ENCODE peak calls at places on chromosomes 6 and 20, in eight cellular contexts. M, J, P, A, E, X, L and R are unnamed samples.

GRCh38 chr20:32333181-32333987 is 24.7 kb upstream of the ASXL1 start:
- DNase-seq in M (peak; percentile 81), J (peak; percentile 25), P (no peak), A (peak; percentile 26), E (no peak), X (no peak), L (no peak), R (no peak)

GRCh38 chr20:43383026-43383795 is 74.5 kb upstream of the SRSF6 start:
- DNase-seq in M (no peak), J (no peak), P (no peak), A (no peak), E (no peak), X (no peak), L (no peak), R (no peak)

GRCh38 chr6:131628726-131629125 is 684 bp upstream of the MED23 start:
- DNase-seq in M (no peak), J (no peak), P (no peak), A (no peak), E (no peak), X (no peak), L (no peak), R (no peak)

GRCh38 chr6:84172080-84172479 is 55.4 kb downstream of the CEP162 start:
- DNase-seq in M (no peak), J (no peak), P (no peak), A (no peak), E (no peak), X (no peak), L (no peak), R (no peak)

GRCh38 chr20:44219287-44219686 is 8.7 kb upstream of the OSER1 start:
- DNase-seq in M (no peak), J (no peak), P (no peak), A (no peak), E (no peak), X (no peak), L (peak; percentile 56), R (no peak)

GRCh38 chr20:19802492-19803158 is 44.6 kb downstream of the RIN2 start:
- DNase-seq in M (no peak), J (peak; percentile 32), P (no peak), A (no peak), E (no peak), X (no peak), L (no peak), R (no peak)

GRCh38 chr6:129657433-129657832 is 52.5 kb downstream of the ARHGAP18 start:
- DNase-seq in M (no peak), J (no peak), P (no peak), A (no peak), E (no peak), X (no peak), L (no peak), R (no peak)

GRCh38 chr20:51428451-51429143 is 113.9 kb downstream of the NFATC2 start:
- DNase-seq in M (no peak), J (no peak), P (no peak), A (no peak), E (peak; percentile 20), X (no peak), L (no peak), R (no peak)

GRCh38 chr20:54340206-54340605 is 132.3 kb downstream of the PFDN4 start:
- DNase-seq in M (no peak), J (no peak), P (no peak), A (no peak), E (no peak), X (no peak), L (no peak), R (no peak)

GRCh38 chr6:149084026-149084425 is 233.5 kb upstream of the TAB2 start:
- DNase-seq in M (no peak), J (no peak), P (no peak), A (no peak), E (no peak), X (no peak), L (no peak), R (no peak)

GRCh38 chr20:7903429-7903828 is 36.8 kb downstream of the HAO1 start:
- DNase-seq in M (no peak), J (no peak), P (no peak), A (no peak), E (no peak), X (no peak), L (no peak), R (no peak)

GRCh38 chr6:37033255-37033654 is 27.8 kb downstream of the FGD2 start:
- DNase-seq in M (no peak), J (no peak), P (no peak), A (no peak), E (no peak), X (no peak), L (no peak), R (peak; percentile 46)

GRCh38 chr6:121309768-121310473 is 24.4 kb downstream of the TBC1D32 start:
- DNase-seq in M (no peak), J (no peak), P (no peak), A (no peak), E (no peak), X (no peak), L (no peak), R (no peak)

GRCh38 chr20:1949711-1950110 is 44.1 kb downstream of the PDYN start:
- DNase-seq in M (no peak), J (no peak), P (no peak), A (no peak), E (no peak), X (no peak), L (no peak), R (no peak)

GRCh38 chr6:24140572-24140971 is 14.6 kb downstream of the NRSN1 start:
- DNase-seq in M (no peak), J (no peak), P (no peak), A (no peak), E (no peak), X (no peak), L (no peak), R (no peak)

GRCh38 chr6:6414946-6415345 is 94.5 kb upstream of the F13A1 start:
- DNase-seq in M (no peak), J (no peak), P (no peak), A (no peak), E (no peak), X (no peak), L (no peak), R (no peak)

GRCh38 chr6:2790588-2790987 is 25.4 kb downstream of the WRNIP1 start:
- DNase-seq in M (no peak), J (peak; percentile 21), P (no peak), A (no peak), E (peak; percentile 48), X (no peak), L (no peak), R (no peak)